ENCODE peak calls at places on chromosomes 2 and 18, in nine cellular contexts. M is choroid plexus epithelial cell; D is amygdala; T is iris pigment epithelial cell; G is mammary epithelial cell; P is activated T-cell treated with anti-CD3 and anti-CD28 coated beads, Interleukin-2, amount 50 U/mL, for 4 hours; E is hypothalamus; N is lung; W is skeletal muscle cell. X is an unnamed sample.

GRCh38 chr2:209367091-209367747 is 56.6 kb upstream of the MAP2 start:
- DNase-seq in M (peak), D (no peak), T (peak), G (peak), P (no peak), E (no peak), N (no peak), W (no peak), X (no peak)

GRCh38 chr18:46915800-46916550 is 1.3 kb downstream of the PIAS2 start:
- DNase-seq in M (no peak), D (no peak), T (peak), G (no peak), P (no peak), E (no peak), N (no peak), W (no peak), X (no peak)

GRCh38 chr2:39375917-39376316 is 61.2 kb downstream of the MAP4K3 start:
- DNase-seq in M (no peak), D (no peak), T (no peak), G (no peak), P (no peak), E (no peak), N (no peak), W (no peak), X (no peak)

GRCh38 chr2:195404650-195405049 is 252.4 kb upstream of the SLC39A10 start:
- DNase-seq in M (no peak), D (no peak), T (no peak), G (no peak), P (peak), E (no peak), N (no peak), W (no peak), X (no peak)

GRCh38 chr2:22992446-22992845 is 392.5 kb upstream of the KLHL29 start:
- DNase-seq in M (no peak), D (no peak), T (no peak), G (peak), P (no peak), E (no peak), N (no peak), W (no peak), X (no peak)

GRCh38 chr2:238873401-238873801 is 25.5 kb downstream of the TWIST2 start:
- DNase-seq in M (no peak), D (no peak), T (no peak), G (no peak), P (no peak), E (no peak), N (no peak), W (no peak), X (no peak)

GRCh38 chr2:1517786-1518500 is 104.7 kb downstream of the TPO start:
- DNase-seq in M (no peak), D (no peak), T (no peak), G (no peak), P (no peak), E (no peak), N (no peak), W (no peak), X (no peak)

GRCh38 chr2:64919261-64919660 is 69.9 kb upstream of the SLC1A4 start:
- DNase-seq in M (no peak), D (no peak), T (no peak), G (no peak), P (no peak), E (no peak), N (no peak), W (no peak), X (no peak)

GRCh38 chr2:58428553-58429284 is 187.6 kb upstream of the FANCL start:
- DNase-seq in M (no peak), D (peak), T (no peak), G (no peak), P (no peak), E (peak), N (no peak), W (no peak), X (no peak)

GRCh38 chr2:190156750-190157277 is 94.3 kb upstream of the MSTN start:
- DNase-seq in M (no peak), D (no peak), T (no peak), G (no peak), P (no peak), E (no peak), N (no peak), W (no peak), X (no peak)

GRCh38 chr18:24611075-24611474 is 150.6 kb downstream of the HRH4 start:
- DNase-seq in M (no peak), D (no peak), T (no peak), G (no peak), P (no peak), E (no peak), N (no peak), W (no peak), X (no peak)

GRCh38 chr2:124607679-124608078 is 582.6 kb downstream of the CNTNAP5 start:
- DNase-seq in M (no peak), D (no peak), T (no peak), G (no peak), P (no peak), E (no peak), N (no peak), W (no peak), X (no peak)

GRCh38 chr2:242085941-242086621 is 216.6 kb downstream of the RTP5 start:
- DNase-seq in M (peak), D (no peak), T (no peak), G (no peak), P (no peak), E (no peak), N (peak), W (no peak), X (no peak)

GRCh38 chr18:45650321-45650720 is 35.0 kb downstream of the SLC14A2 start:
- DNase-seq in M (no peak), D (no peak), T (no peak), G (no peak), P (no peak), E (no peak), N (no peak), W (no peak), X (no peak)

GRCh38 chr2:43170733-43171101 is 55.7 kb downstream of the ZFP36L2 start:
- DNase-seq in M (no peak), D (no peak), T (no peak), G (no peak), P (no peak), E (no peak), N (no peak), W (no peak), X (no peak)

GRCh38 chr2:199718074-199718473 is 132.9 kb downstream of the FTCDNL1 start:
- DNase-seq in M (no peak), D (no peak), T (no peak), G (no peak), P (no peak), E (no peak), N (no peak), W (no peak), X (no peak)

GRCh38 chr18:39761273-39761672 is 2193.8 kb upstream of the PIK3C3 start:
- DNase-seq in M (no peak), D (no peak), T (no peak), G (peak), P (no peak), E (no peak), N (no peak), W (no peak), X (no peak)

GRCh38 chr2:238105506-238106338 is 5.6 kb downstream of the ESPNL start:
- DNase-seq in M (no peak), D (no peak), T (no peak), G (no peak), P (peak), E (no peak), N (no peak), W (no peak), X (no peak)

GRCh38 chr2:10392951-10393647 is 55.0 kb downstream of the ODC1 start:
- DNase-seq in M (no peak), D (no peak), T (no peak), G (no peak), P (no peak), E (no peak), N (no peak), W (no peak), X (no peak)

GRCh38 chr2:149702571-149702970 is 115.0 kb upstream of the MMADHC start:
- DNase-seq in M (no peak), D (no peak), T (no peak), G (no peak), P (no peak), E (peak), N (no peak), W (no peak), X (no peak)

GRCh38 chr18:75618146-75618545 is 190.6 kb upstream of the SMIM21 start:
- DNase-seq in M (no peak), D (no peak), T (no peak), G (no peak), P (no peak), E (no peak), N (no peak), W (no peak), X (no peak)

GRCh38 chr2:114281188-114281587 is 161.3 kb upstream of the DPP10 start:
- DNase-seq in M (no peak), D (no peak), T (no peak), G (no peak), P (no peak), E (no peak), N (no peak), W (no peak), X (no peak)

GRCh38 chr18:48961547-48961946 is 10.8 kb upstream of the SMAD7 start:
- DNase-seq in M (peak), D (no peak), T (peak), G (no peak), P (no peak), E (no peak), N (no peak), W (no peak), X (no peak)

GRCh38 chr18:8657873-8658521 is 47.4 kb upstream of the MTCL1 start:
- DNase-seq in M (peak), D (no peak), T (peak), G (no peak), P (no peak), E (peak), N (no peak), W (no peak), X (no peak)

GRCh38 chr2:46967990-46968647 is 52.5 kb upstream of the MCFD2 start:
- DNase-seq in M (peak), D (no peak), T (peak), G (peak), P (no peak), E (peak), N (peak), W (peak), X (peak)